ENCODE peak calls at places on chromosomes 7 and 10, in four cellular contexts. T is GM12892; J is activated naive CD8-positive, alpha-beta T cell treated with anti-CD3 and anti-CD28 coated beads, Interleukin-2, amount 50 U/mL, for 24 hours; L is stimulated activated CD8-positive, alpha-beta memory T cell treated with anti-CD3 and anti-CD28 coated beads, Interleukin-7, amount 100 ng/mL, for 4 hours. I is an unnamed sample.

GRCh38 chr10:61378865-61379264 is 74.3 kb downstream of the TMEM26 start:
- DNase-seq in T (no peak), J (no peak), L (no peak), I (no peak)

GRCh38 chr7:37916673-37917660 is at the start of gene SFRP4:
- DNase-seq in T (no peak), L (no peak), J (peak), I (peak)

GRCh38 chr10:52172581-52172980 is 141.5 kb upstream of the DKK1 start:
- DNase-seq in T (no peak), L (no peak), J (no peak), I (no peak)

GRCh38 chr7:132773527-132773956 is 197.3 kb upstream of the PLXNA4 start:
- DNase-seq in L (no peak), J (no peak), T (no peak), I (no peak)

GRCh38 chr7:129951076-129952011 is 1.4 kb downstream of the UBE2H start:
- DNase-seq in L (no peak), J (peak), T (no peak), I (no peak)

GRCh38 chr7:82616059-82616723 is 172.6 kb upstream of the CACNA2D1 start:
- DNase-seq in L (no peak), J (no peak), T (no peak), I (no peak)

GRCh38 chr10:61896854-61897661 is 4.4 kb upstream of the ARID5B start:
- DNase-seq in L (no peak), T (peak), J (peak), I (peak)

GRCh38 chr10:123945506-123945905 is 53.9 kb upstream of the CPXM2 start:
- DNase-seq in J (no peak), T (no peak), L (no peak), I (no peak)

GRCh38 chr10:94416896-94417295 is 14.6 kb downstream of the TBC1D12 start:
- DNase-seq in J (no peak), T (no peak), L (no peak), I (no peak)

GRCh38 chr10:62528441-62528840 is 154.3 kb downstream of the ZNF365 start:
- DNase-seq in J (no peak), L (no peak), T (peak), I (no peak)

GRCh38 chr10:56881218-56881617 is 520.2 kb upstream of the ZWINT start:
- DNase-seq in T (no peak), J (no peak), L (no peak), I (no peak)

GRCh38 chr10:92593553-92594046 is 670 bp downstream of the KIF11 start:
- DNase-seq in L (no peak), J (no peak), T (no peak), I (no peak)

GRCh38 chr7:112272921-112273561 is 66.5 kb downstream of the ZNF277 start:
- DNase-seq in J (no peak), L (no peak), T (no peak), I (peak)

GRCh38 chr7:35988818-35989217 is 164.2 kb upstream of the EEPD1 start:
- DNase-seq in T (no peak), L (no peak), J (no peak), I (no peak)

GRCh38 chr7:37732880-37733279 is 49.3 kb downstream of the GPR141 start:
- DNase-seq in L (no peak), J (no peak), T (no peak), I (no peak)

GRCh38 chr7:68314208-68314607 is 1284.1 kb upstream of the AUTS2 start:
- DNase-seq in L (no peak), T (no peak), J (no peak), I (no peak)